ENCODE peak calls at places on chromosomes 5 and 9, in ten cellular contexts. Y is cerebellum, F is frontal cortex, U is left ventricle myocardium superior, J is sigmoid colon, R is HCEC 1CT, M is stromal cell of bone marrow, K is T-helper 2 cell, P is NCI-H1105, S is GM12891. D is an unnamed sample.

GRCh38 chr5:77558266-77558665 is 66.2 kb upstream of the WDR41 start:
- DNase-seq in Y (no peak), F (no peak), U (no peak), J (no peak), R (no peak), M (no peak), K (no peak), P (no peak), S (no peak), D (no peak)

GRCh38 chr5:61071565-61071964 is 90.7 kb downstream of the SMIM15 start:
- DNase-seq in Y (no peak), F (no peak), U (no peak), J (no peak), R (no peak), M (no peak), K (no peak), P (no peak), S (no peak), D (no peak)

GRCh38 chr9:97773091-97773490 is 76.0 kb upstream of the XPA start:
- DNase-seq in Y (no peak), F (no peak), U (no peak), J (no peak), R (no peak), M (no peak), K (no peak), P (no peak), S (no peak), D (no peak)

GRCh38 chr9:34578241-34579096 is 11.1 kb downstream of the CNTFR start:
- DNase-seq in Y (no peak), F (no peak), U (peak), J (no peak), R (no peak), M (peak), K (peak), P (no peak), S (no peak), D (no peak)

GRCh38 chr9:84072621-84073180 is 92.1 kb downstream of the RMI1 start:
- DNase-seq in Y (no peak), F (no peak), U (no peak), J (no peak), R (no peak), M (no peak), K (no peak), P (no peak), S (no peak), D (no peak)

GRCh38 chr5:151549713-151550112 is 41.4 kb downstream of the FAT2 start:
- DNase-seq in Y (no peak), F (no peak), U (no peak), J (no peak), R (no peak), M (no peak), K (no peak), P (no peak), S (no peak), D (no peak)

GRCh38 chr5:17219431-17219830 is 2.0 kb downstream of the BASP1 start:
- DNase-seq in Y (no peak), F (no peak), U (no peak), J (no peak), R (no peak), M (no peak), K (no peak), P (no peak), S (no peak), D (no peak)

GRCh38 chr5:84382363-84383295 is 2.1 kb downstream of the EDIL3 start:
- DNase-seq in Y (peak), F (no peak), U (peak), J (peak), R (peak), M (no peak), K (peak), P (peak), S (no peak), D (peak)

GRCh38 chr5:55160493-55161209 is 680 bp downstream of the GPX8 start:
- DNase-seq in Y (no peak), F (no peak), U (peak), J (peak), R (peak), M (peak), K (no peak), P (no peak), S (no peak), D (no peak)

GRCh38 chr5:173581408-173582197 is 34.8 kb downstream of the BOD1 start:
- DNase-seq in Y (no peak), F (no peak), U (peak), J (no peak), R (no peak), M (no peak), K (peak), P (no peak), S (peak), D (no peak)

GRCh38 chr5:136080483-136081180 is 51.8 kb downstream of the TGFBI start:
- DNase-seq in Y (no peak), F (no peak), U (peak), J (peak), R (peak), M (peak), K (peak), P (no peak), S (peak), D (no peak)

GRCh38 chr5:57298985-57299491 is 125.2 kb downstream of the GPBP1 start:
- DNase-seq in Y (peak), F (peak), U (no peak), J (no peak), R (peak), M (peak), K (peak), P (peak), S (no peak), D (no peak)

GRCh38 chr5:169273451-169273850 is 27.5 kb downstream of the SLIT3 start:
- DNase-seq in Y (no peak), F (no peak), U (no peak), J (no peak), R (no peak), M (no peak), K (no peak), P (no peak), S (no peak), D (no peak)

GRCh38 chr5:16935271-16936149 is 578 bp downstream of the MYO10 start:
- DNase-seq in Y (no peak), F (peak), U (peak), J (peak), R (peak), M (no peak), K (peak), P (no peak), S (peak), D (peak)

GRCh38 chr5:157485811-157486739 is 26.1 kb downstream of the NIPAL4 start:
- DNase-seq in Y (peak), F (no peak), U (no peak), J (peak), R (no peak), M (no peak), K (no peak), P (no peak), S (no peak), D (no peak)

GRCh38 chr9:95494022-95494415 is 22.8 kb downstream of the PTCH1 start:
- DNase-seq in Y (peak), F (peak), U (no peak), J (no peak), R (no peak), M (no peak), K (peak), P (peak), S (no peak), D (peak)